ENCODE peak calls at places on chromosomes 13 and 19, in six cellular contexts. One of them, this sample, is unnamed.

GRCh38 chr13:106523566-106523965 is 11.9 kb downstream of the EFNB2 start:
- DNase-seq in fibroblast of villous mesenchyme: no peak
- DNase-seq in kidney epithelial cell: no peak
- DNase-seq in epithelial cell of esophagus: peak
- DNase-seq in keratinocyte: no peak
- DNase-seq in CD8-positive, alpha-beta T cell: no peak
- DNase-seq in this sample: no peak

GRCh38 chr13:26656919-26657318 is 99.4 kb downstream of the WASF3 start:
- DNase-seq in fibroblast of villous mesenchyme: peak
- DNase-seq in kidney epithelial cell: no peak
- DNase-seq in epithelial cell of esophagus: peak
- DNase-seq in keratinocyte: no peak
- DNase-seq in CD8-positive, alpha-beta T cell: no peak
- DNase-seq in this sample: peak

GRCh38 chr19:5131866-5132561 is 163.1 kb downstream of the KDM4B start:
- DNase-seq in fibroblast of villous mesenchyme: no peak
- DNase-seq in kidney epithelial cell: no peak
- DNase-seq in epithelial cell of esophagus: peak
- DNase-seq in keratinocyte: no peak
- DNase-seq in CD8-positive, alpha-beta T cell: no peak
- DNase-seq in this sample: no peak

GRCh38 chr19:33022472-33023116 is 42.1 kb downstream of the RHPN2 start:
- DNase-seq in fibroblast of villous mesenchyme: no peak
- DNase-seq in kidney epithelial cell: no peak
- DNase-seq in epithelial cell of esophagus: no peak
- DNase-seq in keratinocyte: no peak
- DNase-seq in CD8-positive, alpha-beta T cell: no peak
- DNase-seq in this sample: no peak

GRCh38 chr19:32362318-32362691 is 16.9 kb downstream of the ZNF507 start:
- DNase-seq in fibroblast of villous mesenchyme: no peak
- DNase-seq in kidney epithelial cell: no peak
- DNase-seq in epithelial cell of esophagus: no peak
- DNase-seq in keratinocyte: no peak
- DNase-seq in CD8-positive, alpha-beta T cell: no peak
- DNase-seq in this sample: no peak

GRCh38 chr13:35472308-35473008 is 4.0 kb downstream of the MAB21L1 start:
- DNase-seq in fibroblast of villous mesenchyme: no peak
- DNase-seq in kidney epithelial cell: no peak
- DNase-seq in epithelial cell of esophagus: no peak
- DNase-seq in keratinocyte: no peak
- DNase-seq in CD8-positive, alpha-beta T cell: no peak
- DNase-seq in this sample: no peak

GRCh38 chr13:98796798-98797197 is 44.3 kb upstream of the SLC15A1 start:
- DNase-seq in fibroblast of villous mesenchyme: no peak
- DNase-seq in kidney epithelial cell: no peak
- DNase-seq in epithelial cell of esophagus: no peak
- DNase-seq in keratinocyte: no peak
- DNase-seq in CD8-positive, alpha-beta T cell: no peak
- DNase-seq in this sample: no peak

GRCh38 chr19:2575734-2576481 is 100.0 kb downstream of the GADD45B start:
- DNase-seq in fibroblast of villous mesenchyme: peak
- DNase-seq in kidney epithelial cell: no peak
- DNase-seq in epithelial cell of esophagus: no peak
- DNase-seq in keratinocyte: no peak
- DNase-seq in CD8-positive, alpha-beta T cell: no peak
- DNase-seq in this sample: no peak

GRCh38 chr19:50008532-50008931 is 16.6 kb downstream of the VRK3 start:
- DNase-seq in fibroblast of villous mesenchyme: no peak
- DNase-seq in kidney epithelial cell: no peak
- DNase-seq in epithelial cell of esophagus: no peak
- DNase-seq in keratinocyte: no peak
- DNase-seq in CD8-positive, alpha-beta T cell: no peak
- DNase-seq in this sample: no peak

GRCh38 chr13:73967397-73968165 is 166.6 kb downstream of the KLF12 start:
- DNase-seq in fibroblast of villous mesenchyme: no peak
- DNase-seq in kidney epithelial cell: no peak
- DNase-seq in epithelial cell of esophagus: no peak
- DNase-seq in keratinocyte: no peak
- DNase-seq in CD8-positive, alpha-beta T cell: no peak
- DNase-seq in this sample: no peak

DNA sequence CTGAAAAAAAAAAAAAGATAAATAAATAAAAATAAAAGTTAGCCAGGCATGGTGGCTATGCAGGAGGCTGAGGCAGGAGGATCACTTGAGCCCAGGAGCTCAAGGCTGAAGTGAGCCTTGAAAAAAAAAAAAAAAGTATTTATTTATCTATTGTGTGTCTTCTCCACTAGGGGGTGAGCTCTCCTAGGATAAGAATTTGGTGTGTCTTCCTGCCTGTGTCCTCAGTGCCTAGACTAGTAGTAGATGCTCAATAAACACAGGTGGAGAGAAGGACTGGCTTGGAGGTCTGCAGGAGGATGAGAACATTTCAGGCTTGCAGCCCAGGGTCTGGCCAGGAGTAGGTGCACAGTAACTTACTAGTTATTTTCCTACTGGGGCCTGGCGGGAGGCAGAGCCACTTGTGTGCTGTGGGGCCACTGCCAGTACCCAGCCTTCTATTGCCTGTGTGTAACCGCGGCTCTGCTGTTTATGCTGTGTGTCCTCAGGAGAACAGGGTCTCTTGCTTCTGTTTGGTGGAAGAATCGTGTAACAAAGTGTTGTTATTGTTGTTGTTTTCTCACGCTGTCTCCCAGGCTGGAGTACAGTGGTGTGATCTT is 5.4 kb downstream of the LMTK3 start:
- DNase-seq in fibroblast of villous mesenchyme: peak
- DNase-seq in kidney epithelial cell: no peak
- DNase-seq in epithelial cell of esophagus: peak
- DNase-seq in keratinocyte: no peak
- DNase-seq in CD8-positive, alpha-beta T cell: no peak
- DNase-seq in this sample: peak
- TF ChIP-seq CTCF in fibroblast of villous mesenchyme: peak
- TF ChIP-seq CTCF in kidney epithelial cell: peak
- TF ChIP-seq CTCF in epithelial cell of esophagus: peak
- TF ChIP-seq CTCF in keratinocyte: peak
- TF ChIP-seq CTCF in CD8-positive, alpha-beta T cell: peak
- TF ChIP-seq CTCF in this sample: peak

DNA sequence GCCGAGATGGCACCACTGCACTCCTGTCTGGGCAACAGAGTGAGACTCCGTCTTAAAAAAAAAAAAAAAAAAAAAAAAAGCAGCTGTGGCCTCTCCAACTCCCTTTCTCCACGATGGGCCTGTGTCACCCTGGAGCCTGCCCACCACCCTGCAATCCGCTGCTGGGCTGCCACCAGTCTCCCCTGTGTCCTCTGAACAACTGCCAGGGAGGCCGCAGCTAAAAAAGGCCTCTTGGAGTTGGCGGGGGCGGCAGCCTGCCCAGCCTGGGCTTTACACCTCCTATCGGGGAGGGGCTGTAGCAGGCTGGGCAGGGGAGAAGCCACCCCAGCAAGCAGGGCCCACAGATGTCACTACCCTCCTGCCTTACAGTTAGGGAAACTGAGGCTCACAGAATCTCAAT is 3.5 kb downstream of the CDC37 start:
- DNase-seq in fibroblast of villous mesenchyme: no peak
- DNase-seq in kidney epithelial cell: no peak
- DNase-seq in epithelial cell of esophagus: no peak
- DNase-seq in keratinocyte: no peak
- DNase-seq in CD8-positive, alpha-beta T cell: no peak
- DNase-seq in this sample: no peak
- H3K4me3 ChIP-seq in fibroblast of villous mesenchyme: no peak
- H3K4me3 ChIP-seq in kidney epithelial cell: no peak
- H3K4me3 ChIP-seq in epithelial cell of esophagus: no peak
- H3K4me3 ChIP-seq in keratinocyte: no peak
- H3K4me3 ChIP-seq in CD8-positive, alpha-beta T cell: no peak
- H3K4me3 ChIP-seq in this sample: no peak

GRCh38 chr13:72808917-72809500 is 27.1 kb downstream of the PIBF1 start:
- DNase-seq in fibroblast of villous mesenchyme: peak
- DNase-seq in kidney epithelial cell: no peak
- DNase-seq in epithelial cell of esophagus: peak
- DNase-seq in keratinocyte: no peak
- DNase-seq in CD8-positive, alpha-beta T cell: no peak
- DNase-seq in this sample: no peak
- TF ChIP-seq CTCF in fibroblast of villous mesenchyme: peak
- TF ChIP-seq CTCF in kidney epithelial cell: peak
- TF ChIP-seq CTCF in epithelial cell of esophagus: no peak
- TF ChIP-seq CTCF in keratinocyte: peak
- TF ChIP-seq CTCF in CD8-positive, alpha-beta T cell: peak
- TF ChIP-seq CTCF in this sample: peak

GRCh38 chr19:17322854-17323253 is 11.8 kb downstream of the ANO8 start:
- DNase-seq in fibroblast of villous mesenchyme: no peak
- DNase-seq in kidney epithelial cell: no peak
- DNase-seq in epithelial cell of esophagus: no peak
- DNase-seq in keratinocyte: no peak
- DNase-seq in CD8-positive, alpha-beta T cell: no peak
- DNase-seq in this sample: no peak
- H3K4me3 ChIP-seq in fibroblast of villous mesenchyme: no peak
- H3K4me3 ChIP-seq in kidney epithelial cell: no peak
- H3K4me3 ChIP-seq in epithelial cell of esophagus: no peak
- H3K4me3 ChIP-seq in keratinocyte: no peak
- H3K4me3 ChIP-seq in CD8-positive, alpha-beta T cell: no peak
- H3K4me3 ChIP-seq in this sample: no peak

GRCh38 chr13:82739881-82740280 is 1142.4 kb downstream of the SLITRK1 start:
- DNase-seq in fibroblast of villous mesenchyme: no peak
- DNase-seq in kidney epithelial cell: no peak
- DNase-seq in epithelial cell of esophagus: peak
- DNase-seq in keratinocyte: no peak
- DNase-seq in CD8-positive, alpha-beta T cell: no peak
- DNase-seq in this sample: no peak
- TF ChIP-seq CTCF in fibroblast of villous mesenchyme: no peak
- TF ChIP-seq CTCF in kidney epithelial cell: peak
- TF ChIP-seq CTCF in epithelial cell of esophagus: peak
- TF ChIP-seq CTCF in keratinocyte: peak
- TF ChIP-seq CTCF in CD8-positive, alpha-beta T cell: no peak
- TF ChIP-seq CTCF in this sample: peak

GRCh38 chr13:96966415-96967102 is 27.7 kb downstream of the OXGR1 start:
- DNase-seq in fibroblast of villous mesenchyme: no peak
- DNase-seq in kidney epithelial cell: no peak
- DNase-seq in epithelial cell of esophagus: no peak
- DNase-seq in keratinocyte: no peak
- DNase-seq in CD8-positive, alpha-beta T cell: no peak
- DNase-seq in this sample: no peak

GRCh38 chr13:96968027-96968426 is 26.2 kb downstream of the OXGR1 start:
- DNase-seq in fibroblast of villous mesenchyme: no peak
- DNase-seq in kidney epithelial cell: no peak
- DNase-seq in epithelial cell of esophagus: no peak
- DNase-seq in keratinocyte: no peak
- DNase-seq in CD8-positive, alpha-beta T cell: no peak
- DNase-seq in this sample: no peak

GRCh38 chr13:96963786-96964475 is 30.3 kb downstream of the OXGR1 start:
- DNase-seq in fibroblast of villous mesenchyme: no peak
- DNase-seq in kidney epithelial cell: no peak
- DNase-seq in epithelial cell of esophagus: peak
- DNase-seq in keratinocyte: no peak
- DNase-seq in CD8-positive, alpha-beta T cell: no peak
- DNase-seq in this sample: no peak

GRCh38 chr13:96967248-96967745 is 27.0 kb downstream of the OXGR1 start:
- DNase-seq in fibroblast of villous mesenchyme: peak
- DNase-seq in kidney epithelial cell: no peak
- DNase-seq in epithelial cell of esophagus: peak
- DNase-seq in keratinocyte: no peak
- DNase-seq in CD8-positive, alpha-beta T cell: no peak
- DNase-seq in this sample: no peak
- H3K4me3 ChIP-seq in fibroblast of villous mesenchyme: no peak
- H3K4me3 ChIP-seq in kidney epithelial cell: no peak
- H3K4me3 ChIP-seq in epithelial cell of esophagus: no peak
- H3K4me3 ChIP-seq in keratinocyte: no peak
- H3K4me3 ChIP-seq in CD8-positive, alpha-beta T cell: no peak
- H3K4me3 ChIP-seq in this sample: no peak